ENCODE peak calls at places on chromosomes 2 and 18, in six cellular contexts. One of them, this sample, is unnamed.

GRCh38 chr2:157334797-157335196 is 9.2 kb upstream of the ERMN start:
- DNase-seq in KG1: no peak
- DNase-seq in globus pallidus: peak
- DNase-seq in Right ventricle myocardium superior: no peak
- DNase-seq in NCI-H1105: no peak
- DNase-seq in HCT116: no peak
- DNase-seq in this sample: no peak

GRCh38 chr2:9206991-9207640 is 504 bp downstream of the ASAP2 start:
- DNase-seq in NCI-H1105: no peak
- DNase-seq in KG1: no peak
- DNase-seq in HCT116: no peak
- DNase-seq in globus pallidus: peak
- DNase-seq in Right ventricle myocardium superior: peak
- DNase-seq in this sample: no peak

GRCh38 chr18:64037812-64038414 is 68.0 kb downstream of the SERPINB8 start:
- DNase-seq in KG1: peak
- DNase-seq in HCT116: peak
- DNase-seq in NCI-H1105: peak
- DNase-seq in globus pallidus: peak
- DNase-seq in Right ventricle myocardium superior: no peak
- DNase-seq in this sample: peak

GRCh38 chr2:69021727-69022126 is 8.7 kb downstream of the ANTXR1 start:
- DNase-seq in KG1: no peak
- DNase-seq in globus pallidus: no peak
- DNase-seq in NCI-H1105: no peak
- DNase-seq in HCT116: no peak
- DNase-seq in Right ventricle myocardium superior: no peak
- DNase-seq in this sample: no peak

GRCh38 chr18:34084635-34085034 is 140.1 kb downstream of the NOL4 start:
- DNase-seq in Right ventricle myocardium superior: no peak
- DNase-seq in HCT116: no peak
- DNase-seq in NCI-H1105: no peak
- DNase-seq in globus pallidus: no peak
- DNase-seq in KG1: no peak
- DNase-seq in this sample: no peak

GRCh38 chr2:200469708-200470600 is 39.9 kb downstream of the KCTD18 start:
- DNase-seq in Right ventricle myocardium superior: peak
- DNase-seq in KG1: no peak
- DNase-seq in NCI-H1105: no peak
- DNase-seq in globus pallidus: peak
- DNase-seq in HCT116: no peak
- DNase-seq in this sample: no peak

GRCh38 chr18:74682998-74683311 is 85.3 kb downstream of the ZNF407 start:
- DNase-seq in KG1: no peak
- DNase-seq in NCI-H1105: peak
- DNase-seq in HCT116: no peak
- DNase-seq in Right ventricle myocardium superior: no peak
- DNase-seq in globus pallidus: no peak
- DNase-seq in this sample: no peak

GRCh38 chr2:192007819-192008218 is 160.9 kb upstream of the CAVIN2 start:
- DNase-seq in HCT116: no peak
- DNase-seq in KG1: no peak
- DNase-seq in Right ventricle myocardium superior: no peak
- DNase-seq in NCI-H1105: no peak
- DNase-seq in globus pallidus: no peak
- DNase-seq in this sample: no peak

GRCh38 chr18:45828917-45829811 is 3.7 kb downstream of the SIGLEC15 start:
- DNase-seq in NCI-H1105: no peak
- DNase-seq in HCT116: no peak
- DNase-seq in KG1: no peak
- DNase-seq in globus pallidus: no peak
- DNase-seq in Right ventricle myocardium superior: no peak
- DNase-seq in this sample: no peak

GRCh38 chr18:9708057-9708881 is at the start of gene RAB31:
- DNase-seq in KG1: no peak
- DNase-seq in HCT116: no peak
- DNase-seq in Right ventricle myocardium superior: peak
- DNase-seq in NCI-H1105: no peak
- DNase-seq in globus pallidus: peak
- DNase-seq in this sample: peak

This sample was measured in H54.